ENCODE peak calls at places on chromosomes 16 and 17, in six cellular contexts. T is memory B cell, I is AG08395, J is heart left ventricle, Z is caudate nucleus, S is lower leg skin. O is an unnamed sample.

GRCh38 chr17:47423406-47424295 is 99.9 kb downstream of the EFCAB13 start:
- DNase-seq in I (peak; percentile 3), J (no peak), Z (no peak), S (no peak), T (peak; percentile 4), O (no peak)

GRCh38 chr17:42276359-42276608 is at the start of gene STAT5B:
- DNase-seq in I (peak; percentile 89), S (no peak), J (peak; percentile 81), T (peak; percentile 72), Z (peak; percentile 56), O (peak; percentile 61)

GRCh38 chr16:68401871-68402747 is 46.2 kb downstream of the SMPD3 start:
- DNase-seq in J (no peak), T (no peak), S (no peak), Z (no peak), I (peak; percentile 84), O (no peak)

GRCh38 chr17:48625502-48626201 is 506 bp downstream of the HOXB9 start:
- DNase-seq in I (peak; percentile 66), Z (no peak), S (no peak), J (no peak), T (no peak), O (peak; percentile 40)

GRCh38 chr17:50177983-50178834 is 12.4 kb downstream of the SGCA start:
- DNase-seq in S (no peak), T (peak; percentile 50), Z (peak; percentile 54), I (peak; percentile 83), J (peak; percentile 87), O (peak; percentile 60)

GRCh38 chr17:78890111-78890897 is 12.7 kb downstream of the CEP295NL start:
- DNase-seq in I (no peak), J (peak; percentile 62), Z (no peak), T (peak; percentile 66), S (peak; percentile 68), O (no peak)

GRCh38 chr16:57042157-57043111 is 49.9 kb upstream of the CPNE2 start:
- DNase-seq in Z (peak; percentile 47), S (no peak), T (peak; percentile 54), J (no peak), I (no peak), O (no peak)

GRCh38 chr17:29619251-29619650 is 3.5 kb downstream of the CORO6 start:
- DNase-seq in T (no peak), Z (peak; percentile 35), J (peak; percentile 77), I (peak; percentile 35), S (no peak), O (no peak)

GRCh38 chr17:1709403-1709891 is 730 bp downstream of the TLCD2 start:
- DNase-seq in J (no peak), I (peak; percentile 42), Z (no peak), T (no peak), S (no peak), O (no peak)

GRCh38 chr17:41773190-41773588 is 13.3 kb downstream of the JUP start:
- DNase-seq in I (peak; percentile 86), Z (no peak), T (no peak), S (peak; percentile 65), J (peak; percentile 79), O (no peak)

GRCh38 chr16:21598676-21599157 is 660 bp upstream of the METTL9 start:
- DNase-seq in J (no peak), I (no peak), Z (no peak), S (peak; percentile 21), T (no peak), O (no peak)

GRCh38 chr16:11354733-11355574 is 9.7 kb downstream of the RMI2 start:
- DNase-seq in Z (no peak), J (no peak), I (no peak), S (no peak), T (peak; percentile 59), O (no peak)

GRCh38 chr17:77328823-77329740 is 188.3 kb downstream of the SEC14L1 start:
- DNase-seq in Z (no peak), T (no peak), S (no peak), I (no peak), J (peak; percentile 14), O (no peak)

GRCh38 chr16:27566417-27566816 is 16.5 kb downstream of the KATNIP start:
- DNase-seq in I (no peak), S (no peak), Z (no peak), T (no peak), J (no peak), O (no peak)

GRCh38 chr17:15659663-15660062 is 24.4 kb downstream of the TRIM16 start:
- DNase-seq in S (no peak), Z (no peak), I (no peak), T (no peak), J (peak; percentile 56), O (no peak)

GRCh38 chr16:53913920-53914319 is 210.0 kb downstream of the FTO start:
- DNase-seq in I (no peak), T (no peak), Z (peak; percentile 2), J (no peak), S (no peak), O (no peak)

GRCh38 chr17:19805006-19805405 is 56.9 kb upstream of the ALDH3A1 start:
- DNase-seq in Z (no peak), J (no peak), I (peak; percentile 20), S (no peak), T (no peak), O (no peak)

GRCh38 chr17:74502866-74503265 is 28.4 kb downstream of the CD300LB start:
- DNase-seq in J (no peak), T (no peak), S (no peak), Z (no peak), I (no peak), O (no peak)

GRCh38 chr16:3112881-3113574 is 642 bp downstream of the ZNF205 start:
- DNase-seq in S (no peak), Z (no peak), I (no peak), T (no peak), J (no peak), O (no peak)

GRCh38 chr17:39138416-39139136 is 12.9 kb downstream of the PLXDC1 start:
- DNase-seq in Z (peak; percentile 51), J (no peak), T (no peak), I (no peak), S (no peak), O (no peak)

O was measured in COR-L47.